ENCODE peak calls at places on chromosomes 13 and 19, in nine cellular contexts. F, J, G, I, T, X, V, Z and P are unnamed samples.
A peak's percentile ranks its signal among the peaks of the same experiment; 100 is the strongest.

GRCh38 chr19:13366529-13367143 is 139.6 kb downstream of the CACNA1A start:
- DNase-seq in F (peak; percentile 13), J (no peak), G (no peak), I (no peak), T (no peak), X (no peak), V (peak; percentile 11), Z (peak; percentile 31), P (no peak)

GRCh38 chr13:83452292-83452950 is 429.9 kb downstream of the SLITRK1 start:
- DNase-seq in F (no peak), J (no peak), G (no peak), I (no peak), T (no peak), X (no peak), V (no peak), Z (no peak), P (no peak)

GRCh38 chr19:21850636-21851255 is 14.8 kb upstream of the ZNF43 start:
- DNase-seq in F (no peak), J (no peak), G (no peak), I (no peak), T (no peak), X (no peak), V (no peak), Z (no peak), P (no peak)

GRCh38 chr19:6298413-6298812 is 18.6 kb upstream of the MLLT1 start:
- DNase-seq in F (no peak), J (no peak), G (no peak), I (no peak), T (no peak), X (no peak), V (no peak), Z (no peak), P (no peak)

GRCh38 chr19:54096642-54097106 is 3.9 kb downstream of the OSCAR start:
- DNase-seq in F (peak; percentile 11), J (peak; percentile 25), G (no peak), I (no peak), T (peak; percentile 22), X (no peak), V (peak; percentile 41), Z (peak; percentile 41), P (no peak)

GRCh38 chr13:99759163-99759552 is 212.4 kb downstream of the ZIC5 start:
- DNase-seq in F (no peak), J (no peak), G (no peak), I (no peak), T (no peak), X (no peak), V (no peak), Z (no peak), P (no peak)

GRCh38 chr19:39996218-39996810 is 546 bp upstream of the ZNF546 start:
- DNase-seq in F (no peak), J (peak; percentile 5), G (peak; percentile 65), I (peak; percentile 56), T (no peak), X (peak; percentile 58), V (peak; percentile 30), Z (peak; percentile 64), P (peak; percentile 69)

GRCh38 chr13:99151516-99151915 is 49.1 kb upstream of the UBAC2 start:
- DNase-seq in F (no peak), J (no peak), G (peak; percentile 45), I (no peak), T (no peak), X (no peak), V (peak; percentile 48), Z (peak; percentile 35), P (no peak)

GRCh38 chr19:7540761-7541480 is 5.4 kb downstream of the PNPLA6 start:
- DNase-seq in F (no peak), J (no peak), G (no peak), I (no peak), T (no peak), X (no peak), V (no peak), Z (no peak), P (no peak)

GRCh38 chr19:33720691-33721682 is 75.7 kb upstream of the KCTD15 start:
- DNase-seq in F (no peak), J (no peak), G (no peak), I (no peak), T (no peak), X (no peak), V (no peak), Z (no peak), P (no peak)

GRCh38 chr13:98033277-98034247 is 80.1 kb downstream of the IPO5 start:
- DNase-seq in F (peak; percentile 26), J (peak; percentile 31), G (no peak), I (no peak), T (peak; percentile 20), X (peak; percentile 51), V (peak; percentile 49), Z (peak; percentile 61), P (peak; percentile 42)

GRCh38 chr13:46739447-46740125 is 57.4 kb downstream of the ESD start:
- DNase-seq in F (no peak), J (no peak), G (no peak), I (no peak), T (no peak), X (no peak), V (no peak), Z (no peak), P (no peak)

GRCh38 chr19:47550129-47550528 is 22.8 kb downstream of the ZNF541 start:
- DNase-seq in F (no peak), J (no peak), G (no peak), I (no peak), T (no peak), X (no peak), V (no peak), Z (no peak), P (no peak)

GRCh38 chr13:44263920-44264610 is 109.6 kb upstream of the SERP2 start:
- DNase-seq in F (no peak), J (no peak), G (no peak), I (no peak), T (no peak), X (no peak), V (no peak), Z (no peak), P (no peak)

GRCh38 chr13:99572131-99572530 is 70.9 kb downstream of the TM9SF2 start:
- DNase-seq in F (no peak), J (peak; percentile 59), G (no peak), I (no peak), T (no peak), X (no peak), V (no peak), Z (no peak), P (no peak)

GRCh38 chr13:109667754-109668360 is 118.5 kb downstream of the IRS2 start:
- DNase-seq in F (no peak), J (no peak), G (no peak), I (no peak), T (no peak), X (no peak), V (no peak), Z (no peak), P (no peak)

GRCh38 chr19:29401712-29402421 is 123.9 kb upstream of the VSTM2B start:
- DNase-seq in F (no peak), J (no peak), G (no peak), I (no peak), T (no peak), X (no peak), V (no peak), Z (no peak), P (no peak)

GRCh38 chr13:31987535-31988170 is 43.9 kb upstream of the FRY start:
- DNase-seq in F (no peak), J (no peak), G (no peak), I (no peak), T (no peak), X (no peak), V (no peak), Z (no peak), P (no peak)

GRCh38 chr13:44293908-44294735 is 79.5 kb upstream of the SERP2 start:
- DNase-seq in F (no peak), J (no peak), G (no peak), I (no peak), T (no peak), X (no peak), V (no peak), Z (peak; percentile 76), P (no peak)

GRCh38 chr13:101845501-101846012 is 393.1 kb downstream of the ITGBL1 start:
- DNase-seq in F (no peak), J (no peak), G (no peak), I (no peak), T (no peak), X (no peak), V (no peak), Z (no peak), P (no peak)

GRCh38 chr13:35987572-35988513 is 143.3 kb downstream of the DCLK1 start:
- DNase-seq in F (no peak), J (no peak), G (no peak), I (no peak), T (no peak), X (peak; percentile 78), V (no peak), Z (no peak), P (no peak)

GRCh38 chr19:1523412-1524205 is at the start of gene PLK5:
- DNase-seq in F (no peak), J (no peak), G (no peak), I (no peak), T (no peak), X (no peak), V (no peak), Z (no peak), P (no peak)

GRCh38 chr19:17021793-17022590 is 4.6 kb downstream of the CPAMD8 start:
- DNase-seq in F (peak; percentile 26), J (no peak), G (no peak), I (no peak), T (no peak), X (no peak), V (no peak), Z (no peak), P (no peak)

GRCh38 chr19:33430674-33431277 is 57.3 kb downstream of the CEBPG start:
- DNase-seq in F (peak; percentile 68), J (peak; percentile 28), G (peak; percentile 55), I (peak; percentile 78), T (peak; percentile 37), X (peak; percentile 61), V (peak; percentile 28), Z (peak; percentile 62), P (peak; percentile 62)